ENCODE peak calls at places on chromosome 22, in six cellular contexts. J is HS-5; X is pancreas; K is activated CD8-positive, alpha-beta memory T cell treated with anti-CD3 and anti-CD28 coated beads, Interleukin-2, amount 10 ng/mL, durations not matched to agents 7 days and 5 days; D is lung microvascular endothelial cell; V is amygdala. H is an unnamed sample.

GRCh38 chr22:36291831-36292740 is 39.2 kb downstream of the APOL1 start:
- DNase-seq in J (no peak), X (no peak), K (no peak), D (no peak), V (no peak), H (no peak)

GRCh38 chr22:24157783-24158170 is 23.5 kb upstream of the SUSD2 start:
- DNase-seq in J (no peak), X (no peak), K (no peak), D (no peak), V (peak; percentile 37), H (no peak)

GRCh38 chr22:49564666-49565515 is 262.8 kb downstream of the BRD1 start:
- DNase-seq in J (no peak), X (no peak), K (no peak), D (no peak), V (no peak), H (no peak)

GRCh38 chr22:11253000-11253511 is 4274.9 kb upstream of the OR11H1 start:
- DNase-seq in J (no peak), X (peak; percentile 5), K (no peak), D (no peak), V (no peak), H (no peak)

GRCh38 chr22:37230673-37231405 is 13.2 kb downstream of the RAC2 start:
- DNase-seq in J (no peak), X (no peak), K (peak; percentile 94), D (no peak), V (no peak), H (no peak)

GRCh38 chr22:23110190-23110921 is 31.4 kb downstream of the RSPH14 start:
- DNase-seq in J (no peak), X (no peak), K (no peak), D (peak; percentile 46), V (no peak), H (no peak)

GRCh38 chr22:42313204-42313603 is 42.8 kb upstream of the TCF20 start:
- DNase-seq in J (no peak), X (no peak), K (no peak), D (no peak), V (no peak), H (no peak)

GRCh38 chr22:47472636-47473035 is 710.2 kb downstream of the TBC1D22A start:
- DNase-seq in J (no peak), X (no peak), K (no peak), D (no peak), V (no peak), H (no peak)

GRCh38 chr22:30290318-30290678 is 993 bp upstream of the CASTOR1 start:
- DNase-seq in J (no peak), X (no peak), K (no peak), D (no peak), V (no peak), H (no peak)

GRCh38 chr22:31764785-31765184 is 11.0 kb downstream of the DEPDC5 start:
- DNase-seq in J (no peak), X (no peak), K (no peak), D (no peak), V (no peak), H (no peak)

GRCh38 chr22:39546889-39547586 is 14.5 kb upstream of the RPS19BP1 start:
- DNase-seq in J (no peak), X (no peak), K (no peak), D (no peak), V (no peak), H (no peak)

GRCh38 chr22:45039206-45039605 is 29.4 kb upstream of the PHF21B start:
- DNase-seq in J (no peak), X (no peak), K (no peak), D (no peak), V (no peak), H (no peak)

GRCh38 chr22:47322854-47323253 is 560.4 kb downstream of the TBC1D22A start:
- DNase-seq in J (no peak), X (no peak), K (no peak), D (no peak), V (no peak), H (no peak)

GRCh38 chr22:43342347-43343261 is 568 bp downstream of the SCUBE1 start:
- DNase-seq in J (no peak), X (no peak), K (no peak), D (no peak), V (no peak), H (no peak)

GRCh38 chr22:41619979-41620645 is 731 bp downstream of the DESI1 start:
- DNase-seq in J (no peak), X (peak; percentile 51), K (peak; percentile 73), D (peak; percentile 30), V (no peak), H (no peak)

GRCh38 chr22:46067159-46068111 is 82.9 kb upstream of the PPARA start:
- DNase-seq in J (no peak), X (no peak), K (no peak), D (peak; percentile 59), V (no peak), H (no peak)

GRCh38 chr22:38176170-38176741 is 5.4 kb downstream of the PLA2G6 start:
- DNase-seq in J (no peak), X (no peak), K (peak; percentile 52), D (peak; percentile 100), V (no peak), H (no peak)

GRCh38 chr22:47837703-47838102 is 1075.3 kb downstream of the TBC1D22A start:
- DNase-seq in J (no peak), X (peak; percentile 21), K (no peak), D (no peak), V (no peak), H (no peak)

GRCh38 chr22:20079745-20080444 is at the start of gene DGCR8:
- DNase-seq in J (peak; percentile 72), X (peak; percentile 93), K (peak; percentile 68), D (peak; percentile 96), V (peak; percentile 82), H (no peak)

GRCh38 chr22:29039148-29039547 is 22.5 kb downstream of the C22orf31 start:
- DNase-seq in J (no peak), X (no peak), K (no peak), D (no peak), V (no peak), H (no peak)

GRCh38 chr22:49583886-49584505 is 243.7 kb downstream of the BRD1 start:
- DNase-seq in J (no peak), X (no peak), K (no peak), D (no peak), V (no peak), H (no peak)

GRCh38 chr22:44671742-44672141 is 30.3 kb upstream of the PRR5 start:
- DNase-seq in J (no peak), X (no peak), K (peak; percentile 78), D (peak; percentile 30), V (no peak), H (no peak)

GRCh38 chr22:45284705-45285305 is at the start of gene UPK3A:
- DNase-seq in J (no peak), X (peak; percentile 82), K (no peak), D (peak; percentile 56), V (peak; percentile 14), H (no peak)

GRCh38 chr22:39209756-39210155 is 35.0 kb downstream of the PDGFB start:
- DNase-seq in J (no peak), X (no peak), K (no peak), D (no peak), V (no peak), H (no peak)

GRCh38 chr22:38940985-38941384 is 16.4 kb upstream of the APOBEC3A start:
- DNase-seq in J (no peak), X (no peak), K (no peak), D (no peak), V (no peak), H (no peak)

GRCh38 chr22:45859231-45860161 is 117.5 kb downstream of the WNT7B start:
- DNase-seq in J (no peak), X (no peak), K (no peak), D (no peak), V (no peak), H (no peak)

GRCh38 chr22:30824096-30824495 is 129.4 kb downstream of the OSBP2 start:
- DNase-seq in J (no peak), X (no peak), K (no peak), D (no peak), V (no peak), H (no peak)

GRCh38 chr22:24325105-24325757 is 54.6 kb downstream of the SPECC1L start:
- DNase-seq in J (no peak), X (no peak), K (peak; percentile 51), D (peak; percentile 78), V (no peak), H (peak; percentile 42)

GRCh38 chr22:23072911-23073491 is 2.7 kb downstream of the GNAZ start:
- DNase-seq in J (no peak), X (no peak), K (no peak), D (no peak), V (no peak), H (no peak)

GRCh38 chr22:38312261-38312800 is 4.9 kb downstream of the CSNK1E start:
- DNase-seq in J (no peak), X (no peak), K (no peak), D (no peak), V (no peak), H (no peak)

GRCh38 chr22:42800731-42801536 is 56.1 kb downstream of the ARFGAP3 start:
- DNase-seq in J (no peak), X (no peak), K (peak; percentile 28), D (peak; percentile 77), V (no peak), H (no peak)

GRCh38 chr22:35766654-35767580 is 49.2 kb downstream of the APOL5 start:
- DNase-seq in J (no peak), X (no peak), K (no peak), D (peak; percentile 72), V (no peak), H (no peak)

GRCh38 chr22:23913306-23913660 is 19.1 kb downstream of the MIF start:
- DNase-seq in J (no peak), X (no peak), K (peak; percentile 62), D (no peak), V (no peak), H (no peak)

GRCh38 chr22:32745251-32745995 is 56.1 kb upstream of the TIMP3 start:
- DNase-seq in J (no peak), X (no peak), K (no peak), D (no peak), V (no peak), H (no peak)